ENCODE peak calls at places on chromosomes 2 and 18, in four cellular contexts. One of them, this sample, is unnamed.

GRCh38 chr2:212135739-212136138 is 402.9 kb downstream of the ERBB4 start:
- DNase-seq in GM23248: no peak
- DNase-seq in frontal cortex: no peak
- DNase-seq in AG04450: no peak
- DNase-seq in this sample: peak; percentile 18

GRCh38 chr2:202278036-202278760 is 12.6 kb downstream of the NOP58 start:
- DNase-seq in GM23248: peak; percentile 80
- DNase-seq in frontal cortex: no peak
- DNase-seq in AG04450: no peak
- DNase-seq in this sample: peak; percentile 63

GRCh38 chr2:590214-591175 is 86.7 kb downstream of the TMEM18 start:
- DNase-seq in GM23248: no peak
- DNase-seq in frontal cortex: no peak
- DNase-seq in AG04450: no peak
- DNase-seq in this sample: no peak

GRCh38 chr2:196743165-196743564 is 56.3 kb downstream of the GTF3C3 start:
- DNase-seq in GM23248: no peak
- DNase-seq in frontal cortex: no peak
- DNase-seq in AG04450: no peak
- DNase-seq in this sample: no peak

GRCh38 chr2:85312404-85312803 is 15.4 kb downstream of the TGOLN2 start:
- DNase-seq in GM23248: peak; percentile 94
- DNase-seq in frontal cortex: no peak
- DNase-seq in AG04450: peak; percentile 66
- DNase-seq in this sample: peak; percentile 87

GRCh38 chr2:8009010-8009597 is 672.8 kb upstream of the ID2 start:
- DNase-seq in GM23248: peak; percentile 72
- DNase-seq in frontal cortex: no peak
- DNase-seq in AG04450: no peak
- DNase-seq in this sample: peak; percentile 14

GRCh38 chr2:150643106-150643730 is 155.8 kb upstream of the RND3 start:
- DNase-seq in GM23248: peak; percentile 73
- DNase-seq in frontal cortex: no peak
- DNase-seq in AG04450: no peak
- DNase-seq in this sample: no peak

GRCh38 chr2:159139216-159139933 is 147.1 kb downstream of the WDSUB1 start:
- DNase-seq in GM23248: peak; percentile 43
- DNase-seq in frontal cortex: no peak
- DNase-seq in AG04450: no peak
- DNase-seq in this sample: no peak

GRCh38 chr2:74066491-74067203 is 81.1 kb downstream of the BOLA3 start:
- DNase-seq in GM23248: no peak
- DNase-seq in frontal cortex: no peak
- DNase-seq in AG04450: no peak
- DNase-seq in this sample: peak; percentile 47

GRCh38 chr18:79272916-79273315 is 122.8 kb upstream of the NFATC1 start:
- DNase-seq in GM23248: no peak
- DNase-seq in frontal cortex: no peak
- DNase-seq in AG04450: no peak
- DNase-seq in this sample: no peak

GRCh38 chr18:65725421-65726050 is 25.3 kb upstream of the CDH7 start:
- DNase-seq in GM23248: no peak
- DNase-seq in frontal cortex: no peak
- DNase-seq in AG04450: no peak
- DNase-seq in this sample: no peak

GRCh38 chr2:188789951-188790350 is 184.2 kb upstream of the COL3A1 start:
- DNase-seq in GM23248: peak; percentile 54
- DNase-seq in frontal cortex: no peak
- DNase-seq in AG04450: no peak
- DNase-seq in this sample: peak; percentile 41